ENCODE peak calls at places on chromosomes 12 and 14, in five cellular contexts. H, M, K, B and P are unnamed samples. For H3K36me3, the result is how much of the 10 kb centered on the place peaks cover.

GRCh38 chr12:56488041-56488955 is at the start of gene GLS2:
- DNase-seq in H (peak), K (peak), B (peak), M (peak), P (peak)

GRCh38 chr12:77337327-77337726 is 272.0 kb upstream of the E2F7 start:
- DNase-seq in M (no peak), B (no peak), H (no peak), K (no peak), P (no peak)

GRCh38 chr14:68659021-68659931 is 133.6 kb downstream of the ZFP36L1 start:
- DNase-seq in B (no peak), H (no peak), M (no peak), K (no peak), P (no peak)

GRCh38 chr12:124827588-124828184 is 36.0 kb downstream of the SCARB1 start:
- DNase-seq in H (no peak), M (peak), K (no peak), B (no peak), P (no peak)

GRCh38 chr12:48189331-48190125 is 6.1 kb downstream of the CCDC184 start:
- DNase-seq in M (peak), H (peak), B (peak), K (no peak), P (peak)

GRCh38 chr12:108833355-108833733 is 24.0 kb downstream of the SSH1 start:
- DNase-seq in K (no peak), H (no peak), M (no peak), B (no peak), P (no peak)

GRCh38 chr14:89912667-89913211 is 41.8 kb downstream of the EFCAB11 start:
- DNase-seq in M (no peak), K (no peak), B (peak), H (no peak), P (peak)

GRCh38 chr12:30622509-30622908 is 73.2 kb downstream of the IPO8 start:
- DNase-seq in K (no peak), B (no peak), H (peak), M (peak), P (no peak)

GRCh38 chr12:69779928-69780327 is 41.3 kb downstream of the RAB3IP start:
- DNase-seq in M (no peak), H (peak), B (no peak), K (peak), P (peak)

GRCh38 chr14:23294734-23295561 is 7.7 kb downstream of the PPP1R3E start:
- DNase-seq in B (peak), K (no peak), M (no peak), H (peak), P (peak)

GRCh38 chr12:42426733-42427132 is 100.8 kb downstream of the PPHLN1 start:
- DNase-seq in H (peak), K (no peak), B (no peak), M (no peak), P (peak)

GRCh38 chr12:75877588-75878381 is 153.8 kb downstream of the PHLDA1 start:
- DNase-seq in H (no peak), K (no peak), B (no peak), M (no peak), P (no peak)

GRCh38 chr14:34059037-34059924 is 108.4 kb upstream of the EGLN3 start:
- DNase-seq in H (peak), B (no peak), K (no peak), M (no peak), P (no peak)

GRCh38 chr12:80662586-80662985 is 44.8 kb upstream of the MYF6 start:
- DNase-seq in H (no peak), M (no peak), B (no peak), K (no peak), P (no peak)

GRCh38 chr12:18576104-18576622 is 161.6 kb downstream of the PLCZ1 start:
- DNase-seq in M (no peak), K (no peak), B (no peak), H (no peak), P (no peak)

GRCh38 chr14:21405097-21405496 is 21.3 kb upstream of the SUPT16H start:
- DNase-seq in B (no peak), M (no peak), H (no peak), K (no peak), P (no peak)

GRCh38 chr14:21408152-21408551 is 24.3 kb upstream of the SUPT16H start:
- DNase-seq in K (no peak), M (no peak), H (no peak), B (no peak), P (no peak)

GRCh38 chr14:21406213-21406612 is 22.4 kb upstream of the SUPT16H start:
- DNase-seq in K (no peak), B (no peak), H (no peak), M (no peak), P (no peak)
- H3K36me3 ChIP-seq in K (half or more), B (half or more), H (half or more), M (under half), P (half or more)

GRCh38 chr14:99382071-99382640 is 98.5 kb downstream of the SETD3 start:
- DNase-seq in B (no peak), H (no peak), K (no peak), M (no peak), P (no peak)
- TF ChIP-seq CREB1 in B (no peak), H (no peak), K (no peak), M (no peak), P (no peak)

DNA sequence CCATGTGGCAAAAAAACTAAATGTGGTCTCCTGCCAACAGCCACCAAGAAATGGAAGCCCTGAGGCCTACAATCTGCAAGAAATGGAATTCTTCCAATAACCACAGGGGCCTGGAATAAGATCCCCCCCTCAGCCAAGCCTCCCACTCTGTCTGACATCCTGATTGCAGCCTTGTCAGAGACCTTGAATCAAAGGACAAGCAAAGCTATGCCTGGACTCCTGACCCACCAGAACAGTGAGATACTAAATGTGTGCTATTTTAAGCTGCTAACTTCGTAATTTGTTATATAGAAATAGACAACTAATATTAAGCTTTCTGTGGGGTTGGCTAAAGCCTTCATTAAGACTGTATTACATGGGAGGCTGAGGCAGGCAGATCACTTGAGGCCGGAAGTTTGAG is 77.7 kb downstream of the TBX5 start:
- DNase-seq in K (no peak), H (no peak), M (no peak), B (no peak), P (no peak)
- H3K36me3 ChIP-seq in K (under half), H (under half), M (under half), B (under half), P (under half)

GRCh38 chr12:15863984-15864383 is 18.2 kb upstream of the STRAP start:
- DNase-seq in M (peak), B (no peak), H (no peak), K (no peak), P (no peak)
- TF ChIP-seq CREB1 in M (no peak), B (no peak), H (no peak), K (no peak), P (no peak)

GRCh38 chr14:73961192-73961591 is 11.1 kb downstream of the COQ6 start:
- DNase-seq in B (no peak), H (no peak), K (no peak), M (no peak), P (no peak)
- H3K36me3 ChIP-seq in B (under half), H (half or more), K (under half), M (under half), P (under half)